ENCODE peak calls at places on chromosomes 5 and 9, in eight cellular contexts. A is A549, G is Peyer's patch, X is transverse colon, W is stomach, O is tibial nerve, I is breast epithelium, T is sigmoid colon. F is an unnamed sample.

GRCh38 chr5:38660194-38660668 is 103.8 kb upstream of the LIFR start:
- DNase-seq in A (no peak), G (no peak), W (no peak), X (no peak), T (no peak), I (peak), O (no peak), F (peak)

GRCh38 chr9:18297532-18297872 is 176.5 kb upstream of the ADAMTSL1 start:
- DNase-seq in X (no peak), A (peak), O (no peak), T (no peak), W (no peak), I (no peak), G (no peak), F (no peak)

GRCh38 chr9:126813072-126813471 is 8.2 kb downstream of the ZBTB43 start:
- DNase-seq in G (no peak), T (no peak), A (no peak), I (no peak), X (no peak), O (no peak), W (no peak), F (no peak)

GRCh38 chr9:123049589-123050222 is 16.2 kb downstream of the GPR21 start:
- DNase-seq in G (no peak), A (no peak), I (no peak), T (peak), W (peak), X (peak), O (no peak), F (no peak)

GRCh38 chr5:128213340-128213739 is 129.8 kb downstream of the SLC12A2 start:
- DNase-seq in X (peak), O (no peak), W (peak), I (peak), G (no peak), T (no peak), A (peak), F (no peak)

GRCh38 chr5:179142434-179143198 is 82.4 kb downstream of the ZNF354C start:
- DNase-seq in X (no peak), I (no peak), T (no peak), O (no peak), A (no peak), G (no peak), W (no peak), F (peak)

GRCh38 chr5:62790348-62790747 is 211.7 kb downstream of the LRRC70 start:
- DNase-seq in I (no peak), T (no peak), O (no peak), A (no peak), G (no peak), W (no peak), X (no peak), F (no peak)

GRCh38 chr5:37837101-37838032 is 2.5 kb downstream of the GDNF start:
- DNase-seq in O (peak), G (peak), I (peak), A (peak), W (peak), T (peak), X (peak), F (peak)

GRCh38 chr9:2012347-2012746 is 2.8 kb upstream of the SMARCA2 start:
- DNase-seq in T (no peak), I (no peak), X (no peak), W (no peak), G (no peak), A (no peak), O (no peak), F (no peak)

GRCh38 chr9:104301770-104302169 is 202.3 kb upstream of the OR13F1 start:
- DNase-seq in G (no peak), O (no peak), W (no peak), I (no peak), X (no peak), A (no peak), T (no peak), F (no peak)

GRCh38 chr5:6081727-6082210 is 296.6 kb downstream of the MED10 start:
- DNase-seq in A (no peak), W (no peak), I (no peak), O (no peak), G (no peak), X (no peak), T (no peak), F (no peak)

GRCh38 chr9:127529671-127530070 is 78.4 kb downstream of the LRSAM1 start:
- DNase-seq in O (no peak), X (no peak), W (no peak), A (no peak), G (no peak), I (no peak), T (no peak), F (no peak)

GRCh38 chr5:151075698-151076331 is 5.0 kb downstream of the TNIP1 start:
- DNase-seq in W (peak), I (no peak), T (no peak), O (no peak), G (no peak), A (no peak), X (peak), F (no peak)

GRCh38 chr9:85527331-85528015 is 214.3 kb downstream of the AGTPBP1 start:
- DNase-seq in I (no peak), W (no peak), T (no peak), G (no peak), O (no peak), A (no peak), X (no peak), F (no peak)

GRCh38 chr9:72858089-72858912 is 94.6 kb downstream of the ALDH1A1 start:
- DNase-seq in T (no peak), W (peak), X (peak), A (peak), I (no peak), G (no peak), O (no peak), F (no peak)

GRCh38 chr5:35880166-35880565 is 23.5 kb downstream of the IL7R start:
- DNase-seq in T (no peak), W (no peak), G (no peak), A (no peak), X (no peak), O (no peak), I (no peak), F (no peak)

GRCh38 chr9:127714916-127715442 is 484 bp downstream of the PTRH1 start:
- DNase-seq in A (no peak), I (no peak), W (peak), G (no peak), O (no peak), X (peak), T (no peak), F (peak)

GRCh38 chr9:110446171-110446570 is 108.5 kb upstream of the TXNDC8 start:
- DNase-seq in T (no peak), O (no peak), X (no peak), G (no peak), I (no peak), W (no peak), A (no peak), F (no peak)

GRCh38 chr9:21993893-21994525 is at the start of gene CDKN2A:
- DNase-seq in T (no peak), O (no peak), W (peak), A (no peak), I (no peak), X (peak), G (peak), F (no peak)

GRCh38 chr9:21994526-21994995 is at the start of gene CDKN2B-AS1:
- DNase-seq in O (no peak), W (peak), G (peak), I (no peak), T (no peak), A (no peak), X (peak), F (no peak)

GRCh38 chr9:21995652-21996275 is 1.2 kb downstream of the CDKN2B-AS1 start:
- DNase-seq in T (no peak), X (peak), W (peak), A (no peak), G (peak), I (no peak), O (no peak), F (no peak)

GRCh38 chr9:21996438-21996837 is 1.8 kb downstream of the CDKN2B-AS1 start:
- DNase-seq in I (no peak), W (no peak), A (no peak), X (no peak), T (no peak), G (no peak), O (no peak), F (no peak)

GRCh38 chr9:21994996-21995651 is 533 bp downstream of the CDKN2B-AS1 start:
- DNase-seq in A (no peak), I (peak), O (no peak), T (peak), G (peak), W (peak), X (peak), F (no peak)
- TF ChIP-seq POLR2A in A (no peak), I (no peak), O (no peak), T (no peak), G (peak), W (no peak), X (peak), F (no peak)

GRCh38 chr9:131523451-131524435 is 7.3 kb downstream of the UCK1 start:
- DNase-seq in O (no peak), W (no peak), G (no peak), I (no peak), A (no peak), X (no peak), T (peak), F (no peak)
- TF ChIP-seq POLR2A in O (no peak), W (no peak), G (no peak), I (no peak), A (no peak), X (no peak), T (no peak), F (no peak)

GRCh38 chr5:119355636-119356383 is at the start of gene TNFAIP8:
- DNase-seq in I (peak), W (peak), O (peak), T (peak), G (peak), X (peak), A (no peak), F (peak)
- TF ChIP-seq POLR2A in I (no peak), W (no peak), O (no peak), T (no peak), G (no peak), X (peak), A (no peak), F (no peak)

GRCh38 chr9:89375181-89375760 is 57.0 kb downstream of the SECISBP2 start:
- DNase-seq in G (peak), I (no peak), O (no peak), T (no peak), A (no peak), X (no peak), W (no peak), F (no peak)
- TF ChIP-seq POLR2A in G (no peak), I (no peak), O (no peak), T (no peak), A (no peak), X (no peak), W (no peak), F (no peak)

DNA sequence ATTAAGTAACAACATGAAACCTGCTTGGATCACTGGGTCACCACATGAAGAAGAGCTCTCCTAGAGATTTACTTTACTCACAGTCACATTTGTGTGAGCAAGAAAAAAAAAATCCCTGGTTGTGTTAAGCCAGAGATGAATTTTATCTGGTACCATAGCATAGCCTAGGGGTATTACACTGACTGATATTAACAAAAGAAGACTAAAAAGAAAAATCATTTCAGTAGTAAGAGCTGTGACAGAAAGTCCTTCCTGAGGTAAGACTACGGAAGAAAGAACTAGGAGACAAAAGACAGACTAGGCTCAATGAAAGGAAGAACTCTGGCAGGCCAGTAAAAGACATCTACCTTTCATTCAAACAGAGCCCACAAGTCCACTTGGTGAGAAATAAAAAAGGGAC is 15.2 kb downstream of the OTP start:
- DNase-seq in X (no peak), A (no peak), I (no peak), O (no peak), G (no peak), W (no peak), T (no peak), F (no peak)
- TF ChIP-seq POLR2A in X (no peak), A (no peak), I (no peak), O (no peak), G (no peak), W (no peak), T (no peak), F (no peak)

DNA sequence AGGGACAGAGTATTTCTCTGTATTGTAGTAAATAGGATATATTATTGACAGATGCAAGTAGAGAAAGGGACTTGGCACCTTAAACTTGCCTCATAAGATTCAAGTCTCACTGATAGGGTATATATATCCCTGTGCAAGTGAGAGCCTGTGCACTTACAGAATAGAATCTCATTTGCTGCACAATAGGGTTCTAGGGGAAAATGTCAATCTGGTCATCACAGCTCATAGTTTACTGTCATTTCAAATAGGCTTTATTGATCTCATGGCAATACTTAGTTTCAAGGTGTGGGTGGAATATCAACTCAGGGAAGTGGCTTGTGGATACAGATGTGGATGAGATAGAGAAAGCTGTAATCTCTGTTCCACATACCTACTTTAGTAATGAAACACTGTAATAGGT is 42.3 kb downstream of the TGFBR1 start:
- DNase-seq in X (no peak), T (no peak), A (no peak), O (no peak), G (no peak), W (no peak), I (no peak), F (no peak)
- TF ChIP-seq POLR2A in X (no peak), T (no peak), A (no peak), O (no peak), G (no peak), W (no peak), I (no peak), F (no peak)

GRCh38 chr5:177425196-177425800 is 1.2 kb upstream of the GRK6 start:
- DNase-seq in T (no peak), I (no peak), G (no peak), A (no peak), X (no peak), O (no peak), W (peak), F (no peak)

GRCh38 chr5:177427919-177428573 is 1.6 kb downstream of the GRK6 start:
- DNase-seq in X (peak), I (no peak), T (no peak), G (no peak), W (no peak), A (no peak), O (no peak), F (no peak)

GRCh38 chr5:177427211-177427822 is 841 bp downstream of the GRK6 start:
- DNase-seq in W (no peak), T (no peak), G (no peak), X (no peak), O (no peak), I (peak), A (no peak), F (no peak)

GRCh38 chr5:177426566-177427210 is at the start of gene GRK6:
- DNase-seq in X (peak), T (peak), A (peak), G (peak), W (peak), I (peak), O (no peak), F (peak)

DNA sequence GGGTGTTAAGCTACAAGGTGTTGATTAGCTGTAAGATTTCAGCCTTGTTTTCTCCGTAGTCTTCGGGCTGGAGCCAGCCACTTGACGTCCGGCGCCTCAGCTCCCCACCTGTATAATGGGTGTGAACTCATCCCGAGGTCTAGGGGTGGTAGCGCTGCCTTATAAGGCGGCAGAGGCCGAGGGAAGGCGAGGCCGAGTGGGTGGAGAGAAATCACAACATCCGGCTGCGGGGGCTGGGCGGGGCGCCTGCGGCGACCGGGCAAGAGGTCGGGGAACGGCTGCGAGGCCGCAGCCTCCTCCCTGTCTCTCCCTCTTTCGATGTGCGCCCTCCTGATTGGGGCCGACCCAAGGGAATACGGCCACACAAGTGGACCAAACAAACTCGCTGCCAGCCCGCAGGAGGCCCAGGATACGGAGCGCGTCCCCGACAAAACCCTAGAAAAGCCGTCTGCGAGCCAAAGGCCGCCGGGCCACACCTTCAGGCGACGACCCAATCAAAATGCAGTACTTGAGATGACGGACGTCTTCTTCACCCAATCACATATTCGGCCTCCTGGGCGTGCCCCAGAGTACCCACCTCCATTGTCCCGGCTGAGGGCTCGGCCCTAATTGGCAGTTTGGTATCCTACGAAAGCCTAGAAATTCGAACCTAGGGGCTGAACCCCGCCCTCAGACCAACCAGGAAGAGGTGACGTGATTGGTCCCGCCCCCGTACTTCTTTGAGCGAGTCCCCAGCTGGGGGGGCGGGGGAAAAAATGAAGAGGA is 493 bp upstream of the GRK6 start:
- DNase-seq in O (peak), W (peak), G (peak), A (peak), I (peak), T (peak), X (peak), F (peak)
- TF ChIP-seq POLR2A in O (peak), W (no peak), G (peak), A (no peak), I (peak), T (peak), X (peak), F (peak)